ENCODE peak calls at places on chromosomes 16 and 17, in five cellular contexts. One of them, this sample, is unnamed.

GRCh38 chr17:10725262-10725661 is 4.6 kb downstream of the TMEM220 start:
- DNase-seq in upper lobe of right lung: no peak
- DNase-seq in AG04450: no peak
- DNase-seq in OCI-LY7: no peak
- DNase-seq in AG09309: no peak
- DNase-seq in this sample: no peak

GRCh38 chr17:62933986-62934385 is 32.0 kb upstream of the TANC2 start:
- DNase-seq in upper lobe of right lung: no peak
- DNase-seq in AG04450: no peak
- DNase-seq in OCI-LY7: no peak
- DNase-seq in AG09309: no peak
- DNase-seq in this sample: no peak

GRCh38 chr16:25100511-25100910 is 11.0 kb upstream of the LCMT1 start:
- DNase-seq in upper lobe of right lung: no peak
- DNase-seq in AG04450: no peak
- DNase-seq in OCI-LY7: no peak
- DNase-seq in AG09309: no peak
- DNase-seq in this sample: no peak

GRCh38 chr17:18093616-18094408 is 6.1 kb downstream of the DRG2 start:
- DNase-seq in upper lobe of right lung: no peak
- DNase-seq in AG04450: peak
- DNase-seq in OCI-LY7: peak
- DNase-seq in AG09309: no peak
- DNase-seq in this sample: no peak

GRCh38 chr16:76676356-76676755 is 399.2 kb downstream of the CNTNAP4 start:
- DNase-seq in upper lobe of right lung: no peak
- DNase-seq in AG04450: no peak
- DNase-seq in OCI-LY7: no peak
- DNase-seq in AG09309: no peak
- DNase-seq in this sample: no peak

GRCh38 chr16:56161658-56162057 is 29.6 kb upstream of the GNAO1 start:
- DNase-seq in upper lobe of right lung: no peak
- DNase-seq in AG04450: no peak
- DNase-seq in OCI-LY7: no peak
- DNase-seq in AG09309: no peak
- DNase-seq in this sample: no peak

GRCh38 chr16:180101-180920 is at the start of gene HBQ1:
- DNase-seq in upper lobe of right lung: no peak
- DNase-seq in AG04450: no peak
- DNase-seq in OCI-LY7: no peak
- DNase-seq in AG09309: no peak
- DNase-seq in this sample: no peak

GRCh38 chr17:27475070-27475673 is 18.9 kb downstream of the KSR1 start:
- DNase-seq in upper lobe of right lung: peak
- DNase-seq in AG04450: no peak
- DNase-seq in OCI-LY7: no peak
- DNase-seq in AG09309: no peak
- DNase-seq in this sample: no peak

GRCh38 chr17:55898195-55898594 is 147.3 kb downstream of the PCTP start:
- DNase-seq in upper lobe of right lung: no peak
- DNase-seq in AG04450: no peak
- DNase-seq in OCI-LY7: no peak
- DNase-seq in AG09309: no peak
- DNase-seq in this sample: no peak

GRCh38 chr16:75908718-75909117 is 182.4 kb upstream of the CPHXL start:
- DNase-seq in upper lobe of right lung: no peak
- DNase-seq in AG04450: no peak
- DNase-seq in OCI-LY7: no peak
- DNase-seq in AG09309: no peak
- DNase-seq in this sample: no peak

GRCh38 chr16:8674413-8675022 is at the start of gene ABAT:
- DNase-seq in upper lobe of right lung: peak
- DNase-seq in AG04450: peak
- DNase-seq in OCI-LY7: peak
- DNase-seq in AG09309: no peak
- DNase-seq in this sample: peak

DNA sequence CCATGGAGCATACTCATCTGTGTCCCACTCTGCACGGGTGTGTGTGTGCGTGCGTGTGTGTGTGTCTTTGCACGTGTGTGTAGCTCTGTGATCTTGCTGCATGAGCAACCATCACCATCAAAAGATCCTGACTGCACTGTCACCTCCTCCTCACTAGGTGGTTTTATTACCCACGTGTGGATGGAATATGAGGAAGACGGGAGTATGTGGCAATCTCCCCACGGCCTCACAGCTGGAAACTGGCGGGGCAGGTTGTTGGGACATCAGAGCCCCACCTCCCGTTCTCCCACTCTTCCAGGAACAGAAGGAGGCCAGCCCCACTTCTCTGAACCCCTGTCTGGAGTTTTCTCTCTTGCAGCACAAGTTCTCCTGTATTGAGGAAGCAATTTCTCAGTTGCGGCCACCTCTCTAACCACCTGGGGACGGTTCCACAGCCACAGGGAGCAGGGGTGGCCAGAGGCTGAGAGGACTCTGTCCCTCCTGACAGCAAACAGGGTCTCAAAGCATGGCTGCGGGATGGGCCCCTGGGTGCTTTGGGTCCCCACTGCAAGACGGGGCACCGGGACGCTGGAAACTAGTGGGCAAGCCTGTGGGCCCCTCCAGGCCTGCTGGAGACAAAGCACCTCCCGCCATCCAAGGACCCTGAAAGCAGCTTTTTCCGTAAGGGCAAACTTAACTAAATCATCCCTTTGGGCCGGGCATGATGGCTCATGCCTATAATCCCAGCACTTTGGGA is 27.9 kb upstream of the ATP2C2 start:
- DNase-seq in upper lobe of right lung: peak
- DNase-seq in AG04450: no peak
- DNase-seq in OCI-LY7: no peak
- DNase-seq in AG09309: no peak
- DNase-seq in this sample: no peak
- TF ChIP-seq CTCF in upper lobe of right lung: peak
- TF ChIP-seq CTCF in AG04450: no peak
- TF ChIP-seq CTCF in OCI-LY7: no peak
- TF ChIP-seq CTCF in AG09309: no peak
- TF ChIP-seq CTCF in this sample: no peak

GRCh38 chr16:3458852-3459361 is 15.4 kb downstream of the NAA60 start:
- DNase-seq in upper lobe of right lung: no peak
- DNase-seq in AG04450: no peak
- DNase-seq in OCI-LY7: peak
- DNase-seq in AG09309: no peak
- DNase-seq in this sample: peak

GRCh38 chr16:3458278-3458851 is 14.9 kb downstream of the NAA60 start:
- DNase-seq in upper lobe of right lung: peak
- DNase-seq in AG04450: no peak
- DNase-seq in OCI-LY7: peak
- DNase-seq in AG09309: no peak
- DNase-seq in this sample: peak

GRCh38 chr16:3460121-3460520 is 16.6 kb downstream of the NAA60 start:
- DNase-seq in upper lobe of right lung: no peak
- DNase-seq in AG04450: no peak
- DNase-seq in OCI-LY7: no peak
- DNase-seq in AG09309: no peak
- DNase-seq in this sample: no peak

GRCh38 chr16:3460585-3460984 is 17.1 kb downstream of the NAA60 start:
- DNase-seq in upper lobe of right lung: no peak
- DNase-seq in AG04450: no peak
- DNase-seq in OCI-LY7: no peak
- DNase-seq in AG09309: no peak
- DNase-seq in this sample: no peak

GRCh38 chr16:3459401-3460090 is 16.1 kb downstream of the NAA60 start:
- DNase-seq in upper lobe of right lung: no peak
- DNase-seq in AG04450: no peak
- DNase-seq in OCI-LY7: no peak
- DNase-seq in AG09309: no peak
- DNase-seq in this sample: peak
- H3K4me3 ChIP-seq in upper lobe of right lung: peak
- H3K4me3 ChIP-seq in AG04450: peak
- H3K4me3 ChIP-seq in OCI-LY7: peak
- H3K4me3 ChIP-seq in AG09309: peak
- H3K4me3 ChIP-seq in this sample: peak

GRCh38 chr17:28744104-28744801 is 442 bp downstream of the TRAF4 start:
- DNase-seq in upper lobe of right lung: peak
- DNase-seq in AG04450: no peak
- DNase-seq in OCI-LY7: peak
- DNase-seq in AG09309: no peak
- DNase-seq in this sample: peak

GRCh38 chr17:28744802-28745051 is 916 bp downstream of the TRAF4 start:
- DNase-seq in upper lobe of right lung: no peak
- DNase-seq in AG04450: no peak
- DNase-seq in OCI-LY7: peak
- DNase-seq in AG09309: no peak
- DNase-seq in this sample: no peak

GRCh38 chr17:28741358-28742349 is 2.2 kb upstream of the TRAF4 start:
- DNase-seq in upper lobe of right lung: no peak
- DNase-seq in AG04450: no peak
- DNase-seq in OCI-LY7: peak
- DNase-seq in AG09309: no peak
- DNase-seq in this sample: peak

GRCh38 chr17:28745052-28745776 is 1.4 kb downstream of the TRAF4 start:
- DNase-seq in upper lobe of right lung: no peak
- DNase-seq in AG04450: no peak
- DNase-seq in OCI-LY7: peak
- DNase-seq in AG09309: no peak
- DNase-seq in this sample: peak

DNA sequence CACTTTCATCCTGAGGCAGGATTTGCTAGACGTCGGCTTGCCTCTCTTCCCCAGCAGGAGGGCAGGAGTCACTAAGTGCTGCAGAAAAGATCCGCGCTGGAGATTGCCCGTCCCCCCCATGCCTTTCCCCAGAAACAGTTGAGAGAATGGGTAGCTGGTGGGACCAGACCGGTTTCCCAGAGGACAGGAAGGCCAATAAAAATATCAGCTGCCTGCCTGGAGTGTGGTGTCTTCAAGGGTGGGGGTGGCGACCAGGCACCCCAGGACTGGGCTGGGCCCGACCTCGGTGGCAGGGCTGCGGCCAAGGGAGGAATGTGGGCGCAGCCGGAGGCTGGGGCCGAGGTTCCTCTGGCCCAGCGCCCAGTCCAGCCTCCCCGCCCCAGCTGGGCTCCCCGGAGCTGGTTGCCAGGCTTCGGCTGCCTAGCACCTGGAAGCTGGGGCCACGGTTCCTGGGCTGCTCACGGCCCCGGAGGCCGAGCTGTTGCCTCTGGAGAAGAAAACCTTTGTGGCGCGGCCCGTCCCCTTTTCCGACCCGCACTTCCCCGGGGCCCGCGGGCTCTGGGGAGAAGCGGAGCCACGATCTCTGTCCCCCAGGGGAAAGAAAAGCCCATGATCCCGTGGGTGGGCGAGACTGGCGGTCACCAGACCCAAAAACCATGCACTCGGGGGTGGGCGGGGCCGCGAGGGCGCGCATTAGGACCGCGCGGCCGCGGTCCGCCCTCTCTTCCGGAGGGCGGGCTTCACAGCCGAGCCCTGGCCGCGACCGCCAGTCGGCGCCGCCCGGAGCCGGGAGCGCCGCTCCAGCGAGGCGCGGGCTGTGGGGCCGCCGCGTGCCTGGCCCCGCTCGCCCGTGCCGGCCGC is at the start of gene TRAF4:
- DNase-seq in upper lobe of right lung: peak
- DNase-seq in AG04450: no peak
- DNase-seq in OCI-LY7: peak
- DNase-seq in AG09309: peak
- DNase-seq in this sample: peak
- TF ChIP-seq CTCF in upper lobe of right lung: no peak
- TF ChIP-seq CTCF in AG04450: peak
- TF ChIP-seq CTCF in OCI-LY7: no peak
- TF ChIP-seq CTCF in AG09309: no peak
- TF ChIP-seq CTCF in this sample: no peak

GRCh38 chr17:68614718-68615117 is 13.6 kb upstream of the FAM20A start:
- DNase-seq in upper lobe of right lung: no peak
- DNase-seq in AG04450: no peak
- DNase-seq in OCI-LY7: no peak
- DNase-seq in AG09309: no peak
- DNase-seq in this sample: no peak
- H3K4me3 ChIP-seq in upper lobe of right lung: no peak
- H3K4me3 ChIP-seq in AG04450: no peak
- H3K4me3 ChIP-seq in OCI-LY7: no peak
- H3K4me3 ChIP-seq in AG09309: no peak
- H3K4me3 ChIP-seq in this sample: no peak

This sample was measured in GM12865.